ENCODE peak calls at places on chromosomes 11 and 22, in ten cellular contexts. K, J, G, C, E, Z, L, H, M and Y are unnamed samples.

GRCh38 chr11:75734491-75735180 is 17.0 kb downstream of the MOGAT2 start:
- DNase-seq in K (no peak), J (no peak), G (no peak), C (no peak), E (no peak), Z (no peak), L (peak), H (no peak), M (no peak), Y (no peak)

GRCh38 chr11:8998017-8998416 is 5.8 kb downstream of the NRIP3 start:
- DNase-seq in K (no peak), J (no peak), G (no peak), C (no peak), E (no peak), Z (no peak), L (no peak), H (no peak), M (no peak), Y (no peak)

GRCh38 chr11:35357893-35358292 is 61.5 kb downstream of the SLC1A2 start:
- DNase-seq in K (no peak), J (no peak), G (no peak), C (no peak), E (no peak), Z (no peak), L (no peak), H (no peak), M (no peak), Y (no peak)

GRCh38 chr11:65274734-65275682 is 13.2 kb downstream of the POLA2 start:
- DNase-seq in K (peak), J (peak), G (peak), C (peak), E (peak), Z (peak), L (peak), H (peak), M (peak), Y (peak)

GRCh38 chr11:74255741-74256369 is 55.6 kb downstream of the P4HA3 start:
- DNase-seq in K (no peak), J (peak), G (peak), C (peak), E (peak), Z (peak), L (peak), H (peak), M (peak), Y (peak)

GRCh38 chr22:47299211-47299878 is 536.9 kb downstream of the TBC1D22A start:
- DNase-seq in K (no peak), J (peak), G (no peak), C (no peak), E (no peak), Z (no peak), L (no peak), H (no peak), M (no peak), Y (no peak)

GRCh38 chr22:45972091-45972867 is 4.7 kb downstream of the WNT7B start:
- DNase-seq in K (no peak), J (no peak), G (no peak), C (no peak), E (no peak), Z (no peak), L (peak), H (no peak), M (no peak), Y (no peak)

GRCh38 chr11:71075116-71075720 is 177.2 kb downstream of the SHANK2 start:
- DNase-seq in K (no peak), J (no peak), G (no peak), C (no peak), E (no peak), Z (no peak), L (no peak), H (no peak), M (no peak), Y (no peak)

GRCh38 chr11:30017467-30017895 is 651 bp upstream of the KCNA4 start:
- DNase-seq in K (no peak), J (peak), G (no peak), C (no peak), E (no peak), Z (no peak), L (peak), H (no peak), M (no peak), Y (no peak)

GRCh38 chr11:24588075-24588474 is 91.2 kb downstream of the LUZP2 start:
- DNase-seq in K (no peak), J (no peak), G (peak), C (no peak), E (no peak), Z (no peak), L (no peak), H (no peak), M (no peak), Y (no peak)

GRCh38 chr11:34250732-34251639 is 106.8 kb downstream of the ABTB2 start:
- DNase-seq in K (no peak), J (no peak), G (no peak), C (peak), E (peak), Z (peak), L (peak), H (peak), M (peak), Y (peak)